ENCODE peak calls at places on chromosomes 4 and X, in four cellular contexts. K is mucosa of descending colon, M is spleen, P is tibial nerve. J is an unnamed sample.

GRCh38 chr4:52263612-52264011 is 212.5 kb downstream of the SPATA18 start:
- DNase-seq in M (no peak), K (no peak), P (no peak), J (no peak)

GRCh38 chrX:132836471-132836870 is 122.0 kb downstream of the HS6ST2 start:
- DNase-seq in P (no peak), M (no peak), K (no peak), J (no peak)

GRCh38 chr4:127708985-127709384 is 21.2 kb upstream of the SLC25A31 start:
- DNase-seq in M (no peak), K (no peak), P (no peak), J (no peak)

GRCh38 chr4:147707892-147708672 is 23.8 kb upstream of the ARHGAP10 start:
- DNase-seq in M (no peak), P (peak; percentile 85), K (no peak), J (peak; percentile 63)

GRCh38 chrX:31099536-31100090 is 27.8 kb upstream of the FTHL17 start:
- DNase-seq in K (no peak), M (no peak), P (no peak), J (no peak)

GRCh38 chr4:172650758-172651495 is 517.7 kb upstream of the GALNT7 start:
- DNase-seq in P (no peak), K (no peak), M (no peak), J (no peak)

GRCh38 chr4:84167089-84167488 is 332.0 kb downstream of the NKX6-1 start:
- DNase-seq in P (no peak), K (no peak), M (no peak), J (peak; percentile 62)

GRCh38 chr4:106583567-106583966 is 215.0 kb upstream of the GIMD1 start:
- DNase-seq in P (no peak), M (no peak), K (no peak), J (no peak)

GRCh38 chrX:65750674-65751469 is 83.4 kb downstream of the MSN start:
- DNase-seq in P (no peak), K (no peak), M (no peak), J (no peak)

GRCh38 chrX:48957477-48957826 is at the start of gene OTUD5:
- DNase-seq in K (no peak), M (peak; percentile 93), P (no peak), J (peak; percentile 70)

GRCh38 chr4:105474110-105474518 is 252 bp upstream of the PPA2 start:
- DNase-seq in M (no peak), K (peak; percentile 93), P (peak; percentile 76), J (no peak)

GRCh38 chr4:141002323-141002805 is 130.9 kb downstream of the RNF150 start:
- DNase-seq in M (no peak), P (no peak), K (no peak), J (peak; percentile 53)

GRCh38 chr4:140993969-140994459 is 139.3 kb downstream of the RNF150 start:
- DNase-seq in M (no peak), K (no peak), P (no peak), J (no peak)

GRCh38 chr4:140995058-140995457 is 138.2 kb downstream of the RNF150 start:
- DNase-seq in P (no peak), K (no peak), M (no peak), J (no peak)

GRCh38 chr4:140993350-140993749 is 139.9 kb downstream of the RNF150 start:
- DNase-seq in P (no peak), K (no peak), M (no peak), J (no peak)

GRCh38 chr4:140996757-140997156 is 136.5 kb downstream of the RNF150 start:
- DNase-seq in P (no peak), K (no peak), M (no peak), J (no peak)
- TF ChIP-seq CTCF in P (no peak), K (no peak), M (no peak), J (no peak)

DNA sequence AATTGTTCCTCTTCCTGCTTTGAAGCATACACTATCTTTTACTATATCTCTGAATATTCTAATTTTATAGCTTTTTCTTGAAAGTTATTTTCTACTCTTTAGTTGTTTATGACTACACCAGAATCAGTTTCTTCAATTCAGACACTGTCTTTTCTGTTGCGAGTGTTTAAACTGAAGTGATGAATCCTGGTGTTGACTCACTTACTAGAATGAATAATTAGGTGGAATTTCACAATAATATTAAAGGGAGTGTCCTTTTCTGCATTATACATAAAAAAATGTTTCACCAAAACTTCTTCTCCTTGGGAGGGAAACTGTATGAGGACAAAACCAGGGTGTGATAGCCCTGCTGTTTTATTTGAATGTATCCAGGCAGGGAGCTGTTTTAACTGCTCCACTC is 1383.1 kb downstream of the C4orf33 start:
- DNase-seq in M (no peak), K (no peak), P (no peak), J (no peak)
- H3K9me3 ChIP-seq in M (no peaks in the 10 kb centered on the region), K (no peaks in the 10 kb centered on the region), P (no peaks in the 10 kb centered on the region), J (no peaks in the 10 kb centered on the region)

GRCh38 chrX:120755066-120755846 is 120.4 kb downstream of the CT47B1 start:
- DNase-seq in K (peak; percentile 25), P (no peak), M (no peak), J (no peak)

GRCh38 chrX:120752431-120753128 is 122.7 kb upstream of the C1GALT1C1 start:
- DNase-seq in P (no peak), K (no peak), M (no peak), J (no peak)

GRCh38 chrX:120750381-120750780 is 120.5 kb upstream of the C1GALT1C1 start:
- DNase-seq in K (no peak), M (no peak), P (no peak), J (no peak)

GRCh38 chrX:120751683-120752082 is 121.8 kb upstream of the C1GALT1C1 start:
- DNase-seq in K (no peak), M (no peak), P (no peak), J (no peak)

GRCh38 chrX:120753413-120754251 is 122.0 kb downstream of the CT47B1 start:
- DNase-seq in P (no peak), M (no peak), K (no peak), J (no peak)
- TF ChIP-seq CTCF in P (no peak), M (no peak), K (no peak), J (no peak)

DNA sequence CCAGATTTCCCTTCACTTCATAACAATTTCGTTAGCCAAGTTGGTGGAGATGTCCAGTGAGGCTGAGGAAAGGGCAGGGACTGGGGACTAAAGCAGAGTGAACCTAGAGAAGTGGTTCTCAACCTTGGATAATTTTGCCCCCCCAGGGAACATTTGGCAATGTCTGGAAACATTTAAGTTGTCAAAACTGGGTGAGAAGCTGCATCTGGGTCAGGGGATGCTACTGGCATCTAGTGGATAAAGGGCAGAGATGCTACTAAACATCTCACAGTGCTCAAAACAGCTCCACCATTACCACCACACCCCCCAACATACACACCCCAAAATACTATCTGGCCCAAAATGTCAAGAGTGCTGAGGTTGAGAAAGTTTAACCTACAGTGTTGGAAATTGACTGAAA is 32.0 kb upstream of the FGF16 start:
- DNase-seq in M (no peak), P (no peak), K (no peak), J (no peak)
- H3K9me3 ChIP-seq in M (no peaks in the 10 kb centered on the region), P (no peaks in the 10 kb centered on the region), K (no peaks in the 10 kb centered on the region), J (no peaks in the 10 kb centered on the region)

GRCh38 chr4:98493305-98493704 is 165.1 kb downstream of the TSPAN5 start:
- DNase-seq in M (no peak), P (no peak), K (no peak), J (no peak)
- TF ChIP-seq CTCF in M (no peak), P (no peak), K (no peak), J (no peak)

GRCh38 chr4:24855741-24856140 is 57.1 kb downstream of the CCDC149 start:
- DNase-seq in M (no peak), P (no peak), K (no peak), J (no peak)
- H3K9me3 ChIP-seq in M (no peaks in the 10 kb centered on the region), P (no peaks in the 10 kb centered on the region), K (no peaks in the 10 kb centered on the region), J (peaks cover 3% of the 10 kb centered on the region)

DNA sequence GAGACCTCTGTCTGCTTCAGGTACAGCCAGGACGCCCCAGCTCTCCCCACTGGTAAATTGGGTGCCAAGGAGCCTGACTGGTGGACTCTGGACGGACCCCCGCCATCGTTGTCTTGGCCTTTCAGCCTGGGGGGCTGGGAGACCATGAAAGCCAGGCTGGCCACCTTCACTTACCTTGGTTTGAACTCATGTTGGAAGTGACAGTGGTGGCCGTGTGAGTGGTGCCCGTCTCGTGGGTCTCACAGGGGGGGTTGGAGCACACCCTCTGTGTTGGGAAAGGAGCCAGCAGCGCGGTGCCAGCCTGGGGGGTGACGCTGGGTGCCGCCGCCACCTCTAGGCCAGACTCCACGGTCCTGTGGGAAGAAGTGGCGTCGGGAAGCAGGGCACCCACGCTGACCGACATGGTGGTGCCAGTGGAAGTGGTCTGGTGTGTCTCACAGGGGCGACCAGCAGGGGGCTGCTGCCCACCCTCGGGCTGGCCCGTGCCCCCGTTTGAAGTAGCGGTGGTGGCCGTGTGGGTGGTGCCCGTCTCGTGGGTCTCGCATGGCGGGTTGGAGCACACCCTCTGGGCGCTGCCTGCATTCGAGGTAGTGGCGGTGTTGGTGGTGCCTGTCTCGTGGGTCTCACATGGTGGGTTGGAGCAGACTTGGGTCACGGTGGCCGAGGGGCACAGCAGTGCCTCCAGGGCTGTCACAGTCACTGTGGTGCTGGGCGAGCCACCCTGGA is 9.6 kb upstream of the RENBP start:
- DNase-seq in M (peak; percentile 79), P (no peak), K (no peak), J (no peak)
- TF ChIP-seq CTCF in M (no peak), P (no peak), K (no peak), J (peak; percentile 48)

DNA sequence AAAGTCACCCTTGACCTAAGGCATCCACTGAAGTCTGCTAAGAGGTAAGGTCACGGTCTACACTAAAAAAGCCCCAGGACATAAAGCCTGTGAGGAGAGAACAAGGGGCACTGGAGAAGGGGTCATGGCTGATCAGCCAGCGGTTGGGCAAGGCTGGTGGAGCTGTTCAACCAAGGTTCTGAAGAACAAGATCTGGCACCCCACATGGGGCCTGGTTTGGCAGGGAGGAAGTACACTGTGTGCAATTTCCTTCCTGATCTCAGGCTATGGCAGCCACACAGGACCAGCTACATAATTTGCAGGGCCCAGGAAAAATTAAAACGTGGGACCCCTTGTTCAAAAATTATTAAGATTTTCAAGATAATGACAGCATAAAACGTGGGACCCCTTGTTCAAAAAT is 14.1 kb upstream of the BRS3 start:
- DNase-seq in P (no peak), K (no peak), M (no peak), J (no peak)
- H3K9me3 ChIP-seq in P (no peaks in the 10 kb centered on the region), K (no peaks in the 10 kb centered on the region), M (no peaks in the 10 kb centered on the region), J (no peaks in the 10 kb centered on the region)

J was measured in WERI-Rb-1.